ENCODE peak calls at places on chromosomes 11 and 22, in five cellular contexts. One of them, this sample, is unnamed. For H3K9me3 and H3K9me2, the result is how much of the 10 kb centered on the place peaks cover.

GRCh38 chr11:32304521-32304920 is 130.8 kb downstream of the WT1 start:
- DNase-seq in MM.1S: no peak
- DNase-seq in PC-3: no peak
- DNase-seq in PC-9: no peak
- DNase-seq in Karpas-422: no peak
- DNase-seq in this sample: no peak

GRCh38 chr11:117989351-117990102 is 3.3 kb downstream of the IL10RA start:
- DNase-seq in MM.1S: no peak
- DNase-seq in PC-3: no peak
- DNase-seq in PC-9: no peak
- DNase-seq in Karpas-422: no peak
- DNase-seq in this sample: no peak

GRCh38 chr11:130062030-130062429 is 7.7 kb upstream of the APLP2 start:
- DNase-seq in MM.1S: no peak
- DNase-seq in PC-3: peak
- DNase-seq in PC-9: peak
- DNase-seq in Karpas-422: no peak
- DNase-seq in this sample: no peak

GRCh38 chr11:96748639-96749370 is 359.0 kb downstream of the JRKL start:
- DNase-seq in MM.1S: no peak
- DNase-seq in PC-3: peak
- DNase-seq in PC-9: no peak
- DNase-seq in Karpas-422: no peak
- DNase-seq in this sample: no peak

GRCh38 chr11:114762437-114762836 is 84.1 kb downstream of the NXPE2 start:
- DNase-seq in MM.1S: no peak
- DNase-seq in PC-3: peak
- DNase-seq in PC-9: no peak
- DNase-seq in Karpas-422: peak
- DNase-seq in this sample: peak

GRCh38 chr11:118901494-118902335 is 18.0 kb downstream of the CXCR5 start:
- DNase-seq in MM.1S: no peak
- DNase-seq in PC-3: no peak
- DNase-seq in PC-9: no peak
- DNase-seq in Karpas-422: no peak
- DNase-seq in this sample: no peak

GRCh38 chr11:76208829-76209670 is 2.7 kb upstream of the WNT11 start:
- DNase-seq in MM.1S: peak
- DNase-seq in PC-3: peak
- DNase-seq in PC-9: peak
- DNase-seq in Karpas-422: peak
- DNase-seq in this sample: peak

GRCh38 chr22:25318081-25318823 is 98.8 kb downstream of the CRYBB2 start:
- DNase-seq in MM.1S: no peak
- DNase-seq in PC-3: no peak
- DNase-seq in PC-9: no peak
- DNase-seq in Karpas-422: no peak
- DNase-seq in this sample: no peak

GRCh38 chr22:45638197-45638596 is 33.4 kb upstream of the ATXN10 start:
- DNase-seq in MM.1S: no peak
- DNase-seq in PC-3: no peak
- DNase-seq in PC-9: no peak
- DNase-seq in Karpas-422: no peak
- DNase-seq in this sample: no peak
- H2AFZ ChIP-seq in MM.1S: no peak
- H2AFZ ChIP-seq in PC-3: peak
- H2AFZ ChIP-seq in PC-9: no peak
- H2AFZ ChIP-seq in Karpas-422: no peak
- H2AFZ ChIP-seq in this sample: no peak

GRCh38 chr11:91528965-91529364 is 695.7 kb upstream of the FAT3 start:
- DNase-seq in MM.1S: no peak
- DNase-seq in PC-3: no peak
- DNase-seq in PC-9: no peak
- DNase-seq in Karpas-422: no peak
- DNase-seq in this sample: no peak
- H3K9me3 ChIP-seq in MM.1S: under half
- H3K9me3 ChIP-seq in PC-3: under half
- H3K9me3 ChIP-seq in PC-9: under half
- H3K9me3 ChIP-seq in Karpas-422: half or more
- H3K9me3 ChIP-seq in this sample: under half

GRCh38 chr11:132898021-132898420 is 634.3 kb downstream of the OPCML start:
- DNase-seq in MM.1S: no peak
- DNase-seq in PC-3: no peak
- DNase-seq in PC-9: no peak
- DNase-seq in Karpas-422: no peak
- DNase-seq in this sample: no peak

GRCh38 chr11:132895340-132895739 is 637.0 kb downstream of the OPCML start:
- DNase-seq in MM.1S: no peak
- DNase-seq in PC-3: no peak
- DNase-seq in PC-9: no peak
- DNase-seq in Karpas-422: no peak
- DNase-seq in this sample: no peak

GRCh38 chr11:132894598-132894997 is 637.7 kb downstream of the OPCML start:
- DNase-seq in MM.1S: no peak
- DNase-seq in PC-3: no peak
- DNase-seq in PC-9: no peak
- DNase-seq in Karpas-422: no peak
- DNase-seq in this sample: no peak

GRCh38 chr11:132901638-132902610 is 630.4 kb downstream of the OPCML start:
- DNase-seq in MM.1S: no peak
- DNase-seq in PC-3: no peak
- DNase-seq in PC-9: no peak
- DNase-seq in Karpas-422: no peak
- DNase-seq in this sample: no peak

DNA sequence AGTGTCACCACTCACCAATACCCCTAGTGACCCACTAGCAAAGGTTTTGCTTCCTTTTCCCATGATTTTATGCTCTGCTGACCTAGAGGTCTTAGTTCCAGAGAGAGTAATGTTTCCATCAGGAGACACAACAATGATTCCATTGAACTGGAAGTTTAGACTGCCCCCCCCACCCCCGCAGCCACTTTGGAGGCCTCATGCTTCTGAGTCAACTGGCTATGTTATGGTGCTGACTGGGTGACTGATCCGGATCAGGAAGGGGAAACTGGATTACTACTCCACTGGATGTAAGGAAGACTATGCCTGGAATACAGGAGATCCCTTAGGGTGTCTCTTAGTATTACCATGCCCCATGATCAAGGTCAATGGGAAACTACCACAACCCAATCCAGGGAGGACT is 633.6 kb downstream of the OPCML start:
- DNase-seq in MM.1S: no peak
- DNase-seq in PC-3: no peak
- DNase-seq in PC-9: no peak
- DNase-seq in Karpas-422: no peak
- DNase-seq in this sample: no peak
- H3K9me2 ChIP-seq in MM.1S: under half
- H3K9me2 ChIP-seq in PC-3: under half
- H3K9me2 ChIP-seq in PC-9: under half
- H3K9me2 ChIP-seq in Karpas-422: under half
- H3K9me2 ChIP-seq in this sample: under half

DNA sequence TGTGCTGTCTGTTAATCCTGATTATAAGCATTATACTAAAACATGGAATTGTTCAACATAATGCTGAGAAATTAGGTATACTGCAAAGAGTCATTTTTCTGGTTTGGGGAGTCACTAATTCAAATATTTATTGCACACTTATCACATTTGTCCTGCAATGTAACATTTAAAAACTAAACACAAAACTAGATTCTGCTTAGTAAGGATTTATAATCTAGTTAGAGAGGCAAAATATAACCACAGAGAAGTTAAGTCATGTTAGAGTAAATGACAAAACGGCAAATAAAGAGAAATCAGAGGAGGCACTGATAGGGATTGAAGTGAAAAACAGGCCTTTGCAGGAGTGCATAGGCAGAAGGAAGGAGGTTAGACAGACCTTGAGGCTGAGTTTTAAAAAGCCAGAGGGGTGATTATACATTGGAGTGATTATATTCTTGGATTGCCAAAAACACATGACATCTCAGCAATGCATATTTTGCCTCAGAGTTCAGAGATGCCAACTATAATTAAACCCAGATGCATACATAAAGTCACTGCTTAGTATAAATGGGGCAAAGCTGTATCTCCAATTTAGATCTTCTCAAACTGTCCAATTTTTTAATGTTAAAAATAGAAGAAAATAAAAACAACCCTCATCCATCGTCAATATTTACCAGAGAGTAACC is 49.7 kb downstream of the CCDC34 start:
- DNase-seq in MM.1S: no peak
- DNase-seq in PC-3: no peak
- DNase-seq in PC-9: no peak
- DNase-seq in Karpas-422: no peak
- DNase-seq in this sample: no peak
- H2AFZ ChIP-seq in MM.1S: no peak
- H2AFZ ChIP-seq in PC-3: no peak
- H2AFZ ChIP-seq in PC-9: no peak
- H2AFZ ChIP-seq in Karpas-422: no peak
- H2AFZ ChIP-seq in this sample: no peak

GRCh38 chr11:63504933-63505586 is 824 bp upstream of the LGALS12 start:
- DNase-seq in MM.1S: no peak
- DNase-seq in PC-3: no peak
- DNase-seq in PC-9: no peak
- DNase-seq in Karpas-422: no peak
- DNase-seq in this sample: no peak

GRCh38 chr11:63504054-63504453 is 1.8 kb upstream of the LGALS12 start:
- DNase-seq in MM.1S: no peak
- DNase-seq in PC-3: no peak
- DNase-seq in PC-9: no peak
- DNase-seq in Karpas-422: no peak
- DNase-seq in this sample: no peak

GRCh38 chr11:63501236-63501635 is 4.6 kb upstream of the LGALS12 start:
- DNase-seq in MM.1S: no peak
- DNase-seq in PC-3: no peak
- DNase-seq in PC-9: no peak
- DNase-seq in Karpas-422: no peak
- DNase-seq in this sample: no peak

GRCh38 chr11:63502252-63502820 is 3.5 kb upstream of the LGALS12 start:
- DNase-seq in MM.1S: no peak
- DNase-seq in PC-3: no peak
- DNase-seq in PC-9: no peak
- DNase-seq in Karpas-422: no peak
- DNase-seq in this sample: no peak

GRCh38 chr11:63503492-63503891 is 2.4 kb upstream of the LGALS12 start:
- DNase-seq in MM.1S: no peak
- DNase-seq in PC-3: no peak
- DNase-seq in PC-9: no peak
- DNase-seq in Karpas-422: no peak
- DNase-seq in this sample: no peak
- H3K9me3 ChIP-seq in MM.1S: under half
- H3K9me3 ChIP-seq in PC-3: under half
- H3K9me3 ChIP-seq in PC-9: under half
- H3K9me3 ChIP-seq in Karpas-422: under half
- H3K9me3 ChIP-seq in this sample: under half

GRCh38 chr22:26672590-26673468 is 15.4 kb downstream of the MIAT start:
- DNase-seq in MM.1S: peak
- DNase-seq in PC-3: peak
- DNase-seq in PC-9: peak
- DNase-seq in Karpas-422: peak
- DNase-seq in this sample: peak
- H3K9me2 ChIP-seq in MM.1S: under half
- H3K9me2 ChIP-seq in PC-3: under half
- H3K9me2 ChIP-seq in PC-9: under half
- H3K9me2 ChIP-seq in Karpas-422: under half
- H3K9me2 ChIP-seq in this sample: under half

This sample was measured in OCI-LY7.